ENCODE peak calls at places on chromosomes 12 and 14, in eight cellular contexts. One of them, this sample, is unnamed.

GRCh38 chr14:103880986-103881926 is 33.9 kb upstream of the PPP1R13B start:
- DNase-seq in hippocampal formation: no peak
- DNase-seq in effector memory CD4-positive, alpha-beta T cell: no peak
- DNase-seq in body of pancreas: peak
- DNase-seq in LoVo: no peak
- DNase-seq in substantia nigra: no peak
- DNase-seq in stimulated activated CD4-positive, alpha-beta T cell treated with anti-CD3 and anti-CD28 coated beads, TNF-alpha, amount 100 ng/mL, for 48 hours: no peak
- DNase-seq in GM12865: no peak
- DNase-seq in this sample: no peak

GRCh38 chr12:120798696-120799095 is 73.1 kb downstream of the ACADS start:
- DNase-seq in hippocampal formation: no peak
- DNase-seq in effector memory CD4-positive, alpha-beta T cell: no peak
- DNase-seq in body of pancreas: no peak
- DNase-seq in LoVo: no peak
- DNase-seq in substantia nigra: no peak
- DNase-seq in stimulated activated CD4-positive, alpha-beta T cell treated with anti-CD3 and anti-CD28 coated beads, TNF-alpha, amount 100 ng/mL, for 48 hours: no peak
- DNase-seq in GM12865: peak
- DNase-seq in this sample: no peak

GRCh38 chr12:69583203-69583602 is 2.1 kb upstream of the CCT2 start:
- DNase-seq in hippocampal formation: no peak
- DNase-seq in effector memory CD4-positive, alpha-beta T cell: no peak
- DNase-seq in body of pancreas: no peak
- DNase-seq in LoVo: no peak
- DNase-seq in substantia nigra: no peak
- DNase-seq in stimulated activated CD4-positive, alpha-beta T cell treated with anti-CD3 and anti-CD28 coated beads, TNF-alpha, amount 100 ng/mL, for 48 hours: no peak
- DNase-seq in GM12865: no peak
- DNase-seq in this sample: peak

GRCh38 chr12:93746572-93747168 is 69.5 kb downstream of the CRADD start:
- DNase-seq in hippocampal formation: no peak
- DNase-seq in effector memory CD4-positive, alpha-beta T cell: no peak
- DNase-seq in body of pancreas: no peak
- DNase-seq in LoVo: no peak
- DNase-seq in substantia nigra: no peak
- DNase-seq in stimulated activated CD4-positive, alpha-beta T cell treated with anti-CD3 and anti-CD28 coated beads, TNF-alpha, amount 100 ng/mL, for 48 hours: no peak
- DNase-seq in GM12865: no peak
- DNase-seq in this sample: no peak

GRCh38 chr14:99508896-99509629 is 27.9 kb downstream of the CCNK start:
- DNase-seq in hippocampal formation: no peak
- DNase-seq in effector memory CD4-positive, alpha-beta T cell: no peak
- DNase-seq in body of pancreas: peak
- DNase-seq in LoVo: no peak
- DNase-seq in substantia nigra: no peak
- DNase-seq in stimulated activated CD4-positive, alpha-beta T cell treated with anti-CD3 and anti-CD28 coated beads, TNF-alpha, amount 100 ng/mL, for 48 hours: no peak
- DNase-seq in GM12865: no peak
- DNase-seq in this sample: no peak

GRCh38 chr14:59333668-59334067 is 131.5 kb downstream of the GPR135 start:
- DNase-seq in hippocampal formation: no peak
- DNase-seq in effector memory CD4-positive, alpha-beta T cell: no peak
- DNase-seq in body of pancreas: no peak
- DNase-seq in LoVo: no peak
- DNase-seq in substantia nigra: no peak
- DNase-seq in stimulated activated CD4-positive, alpha-beta T cell treated with anti-CD3 and anti-CD28 coated beads, TNF-alpha, amount 100 ng/mL, for 48 hours: no peak
- DNase-seq in GM12865: no peak
- DNase-seq in this sample: no peak

GRCh38 chr12:16884056-16884455 is 278.1 kb upstream of the LMO3 start:
- DNase-seq in hippocampal formation: no peak
- DNase-seq in effector memory CD4-positive, alpha-beta T cell: no peak
- DNase-seq in body of pancreas: no peak
- DNase-seq in LoVo: no peak
- DNase-seq in substantia nigra: no peak
- DNase-seq in stimulated activated CD4-positive, alpha-beta T cell treated with anti-CD3 and anti-CD28 coated beads, TNF-alpha, amount 100 ng/mL, for 48 hours: no peak
- DNase-seq in GM12865: no peak
- DNase-seq in this sample: no peak

GRCh38 chr12:42539696-42540095 is 49.9 kb downstream of the PRICKLE1 start:
- DNase-seq in hippocampal formation: no peak
- DNase-seq in effector memory CD4-positive, alpha-beta T cell: no peak
- DNase-seq in body of pancreas: no peak
- DNase-seq in LoVo: no peak
- DNase-seq in substantia nigra: no peak
- DNase-seq in stimulated activated CD4-positive, alpha-beta T cell treated with anti-CD3 and anti-CD28 coated beads, TNF-alpha, amount 100 ng/mL, for 48 hours: no peak
- DNase-seq in GM12865: no peak
- DNase-seq in this sample: no peak

GRCh38 chr14:73457050-73457934 is 1.1 kb downstream of the NUMB start:
- DNase-seq in hippocampal formation: peak
- DNase-seq in effector memory CD4-positive, alpha-beta T cell: no peak
- DNase-seq in body of pancreas: no peak
- DNase-seq in LoVo: peak
- DNase-seq in substantia nigra: peak
- DNase-seq in stimulated activated CD4-positive, alpha-beta T cell treated with anti-CD3 and anti-CD28 coated beads, TNF-alpha, amount 100 ng/mL, for 48 hours: no peak
- DNase-seq in GM12865: peak
- DNase-seq in this sample: peak

GRCh38 chr12:82415402-82415801 is 57.1 kb downstream of the METTL25 start:
- DNase-seq in hippocampal formation: no peak
- DNase-seq in effector memory CD4-positive, alpha-beta T cell: no peak
- DNase-seq in body of pancreas: no peak
- DNase-seq in LoVo: no peak
- DNase-seq in substantia nigra: no peak
- DNase-seq in stimulated activated CD4-positive, alpha-beta T cell treated with anti-CD3 and anti-CD28 coated beads, TNF-alpha, amount 100 ng/mL, for 48 hours: no peak
- DNase-seq in GM12865: no peak
- DNase-seq in this sample: peak

GRCh38 chr14:58492044-58492443 is 64.5 kb downstream of the KIAA0586 start:
- DNase-seq in hippocampal formation: no peak
- DNase-seq in effector memory CD4-positive, alpha-beta T cell: no peak
- DNase-seq in body of pancreas: no peak
- DNase-seq in LoVo: no peak
- DNase-seq in substantia nigra: no peak
- DNase-seq in stimulated activated CD4-positive, alpha-beta T cell treated with anti-CD3 and anti-CD28 coated beads, TNF-alpha, amount 100 ng/mL, for 48 hours: no peak
- DNase-seq in GM12865: no peak
- DNase-seq in this sample: no peak

GRCh38 chr12:23055004-23055403 is 430.0 kb downstream of the ETNK1 start:
- DNase-seq in hippocampal formation: no peak
- DNase-seq in effector memory CD4-positive, alpha-beta T cell: no peak
- DNase-seq in body of pancreas: no peak
- DNase-seq in LoVo: peak
- DNase-seq in substantia nigra: no peak
- DNase-seq in stimulated activated CD4-positive, alpha-beta T cell treated with anti-CD3 and anti-CD28 coated beads, TNF-alpha, amount 100 ng/mL, for 48 hours: no peak
- DNase-seq in GM12865: peak
- DNase-seq in this sample: peak

GRCh38 chr12:53500119-53500775 is 836 bp upstream of the TARBP2 start:
- DNase-seq in hippocampal formation: no peak
- DNase-seq in effector memory CD4-positive, alpha-beta T cell: no peak
- DNase-seq in body of pancreas: peak
- DNase-seq in LoVo: no peak
- DNase-seq in substantia nigra: peak
- DNase-seq in stimulated activated CD4-positive, alpha-beta T cell treated with anti-CD3 and anti-CD28 coated beads, TNF-alpha, amount 100 ng/mL, for 48 hours: no peak
- DNase-seq in GM12865: no peak
- DNase-seq in this sample: no peak

GRCh38 chr12:55728185-55728931 is 451 bp downstream of the CD63 start:
- DNase-seq in hippocampal formation: peak
- DNase-seq in effector memory CD4-positive, alpha-beta T cell: no peak
- DNase-seq in body of pancreas: peak
- DNase-seq in LoVo: peak
- DNase-seq in substantia nigra: peak
- DNase-seq in stimulated activated CD4-positive, alpha-beta T cell treated with anti-CD3 and anti-CD28 coated beads, TNF-alpha, amount 100 ng/mL, for 48 hours: no peak
- DNase-seq in GM12865: peak
- DNase-seq in this sample: peak

GRCh38 chr12:14308516-14308915 is 57.0 kb upstream of the ATF7IP start:
- DNase-seq in hippocampal formation: no peak
- DNase-seq in effector memory CD4-positive, alpha-beta T cell: no peak
- DNase-seq in body of pancreas: no peak
- DNase-seq in LoVo: no peak
- DNase-seq in substantia nigra: no peak
- DNase-seq in stimulated activated CD4-positive, alpha-beta T cell treated with anti-CD3 and anti-CD28 coated beads, TNF-alpha, amount 100 ng/mL, for 48 hours: no peak
- DNase-seq in GM12865: no peak
- DNase-seq in this sample: no peak

GRCh38 chr14:59632381-59632780 is 55.8 kb upstream of the CCDC175 start:
- DNase-seq in hippocampal formation: no peak
- DNase-seq in effector memory CD4-positive, alpha-beta T cell: no peak
- DNase-seq in body of pancreas: peak
- DNase-seq in LoVo: peak
- DNase-seq in substantia nigra: no peak
- DNase-seq in stimulated activated CD4-positive, alpha-beta T cell treated with anti-CD3 and anti-CD28 coated beads, TNF-alpha, amount 100 ng/mL, for 48 hours: peak
- DNase-seq in GM12865: peak
- DNase-seq in this sample: peak

GRCh38 chr12:116441292-116441691 is 117.9 kb upstream of the MAP1LC3B2 start:
- DNase-seq in hippocampal formation: peak
- DNase-seq in effector memory CD4-positive, alpha-beta T cell: no peak
- DNase-seq in body of pancreas: no peak
- DNase-seq in LoVo: no peak
- DNase-seq in substantia nigra: no peak
- DNase-seq in stimulated activated CD4-positive, alpha-beta T cell treated with anti-CD3 and anti-CD28 coated beads, TNF-alpha, amount 100 ng/mL, for 48 hours: no peak
- DNase-seq in GM12865: no peak
- DNase-seq in this sample: no peak

GRCh38 chr12:30622509-30622908 is 73.2 kb downstream of the IPO8 start:
- DNase-seq in hippocampal formation: no peak
- DNase-seq in effector memory CD4-positive, alpha-beta T cell: no peak
- DNase-seq in body of pancreas: no peak
- DNase-seq in LoVo: peak
- DNase-seq in substantia nigra: no peak
- DNase-seq in stimulated activated CD4-positive, alpha-beta T cell treated with anti-CD3 and anti-CD28 coated beads, TNF-alpha, amount 100 ng/mL, for 48 hours: no peak
- DNase-seq in GM12865: peak
- DNase-seq in this sample: no peak

GRCh38 chr14:44392984-44393383 is 114.1 kb downstream of the FSCB start:
- DNase-seq in hippocampal formation: no peak
- DNase-seq in effector memory CD4-positive, alpha-beta T cell: no peak
- DNase-seq in body of pancreas: no peak
- DNase-seq in LoVo: no peak
- DNase-seq in substantia nigra: no peak
- DNase-seq in stimulated activated CD4-positive, alpha-beta T cell treated with anti-CD3 and anti-CD28 coated beads, TNF-alpha, amount 100 ng/mL, for 48 hours: no peak
- DNase-seq in GM12865: no peak
- DNase-seq in this sample: no peak

GRCh38 chr14:83909507-83909906 is 1620.4 kb upstream of the FLRT2 start:
- DNase-seq in hippocampal formation: no peak
- DNase-seq in effector memory CD4-positive, alpha-beta T cell: no peak
- DNase-seq in body of pancreas: no peak
- DNase-seq in LoVo: no peak
- DNase-seq in substantia nigra: no peak
- DNase-seq in stimulated activated CD4-positive, alpha-beta T cell treated with anti-CD3 and anti-CD28 coated beads, TNF-alpha, amount 100 ng/mL, for 48 hours: no peak
- DNase-seq in GM12865: no peak
- DNase-seq in this sample: no peak

GRCh38 chr12:34297126-34297789 is 275.0 kb downstream of the ALG10 start:
- DNase-seq in hippocampal formation: no peak
- DNase-seq in effector memory CD4-positive, alpha-beta T cell: no peak
- DNase-seq in body of pancreas: no peak
- DNase-seq in LoVo: no peak
- DNase-seq in substantia nigra: no peak
- DNase-seq in stimulated activated CD4-positive, alpha-beta T cell treated with anti-CD3 and anti-CD28 coated beads, TNF-alpha, amount 100 ng/mL, for 48 hours: no peak
- DNase-seq in GM12865: no peak
- DNase-seq in this sample: no peak

GRCh38 chr14:77027538-77028383 is 747 bp downstream of the IRF2BPL start:
- DNase-seq in hippocampal formation: peak
- DNase-seq in effector memory CD4-positive, alpha-beta T cell: peak
- DNase-seq in body of pancreas: peak
- DNase-seq in LoVo: peak
- DNase-seq in substantia nigra: peak
- DNase-seq in stimulated activated CD4-positive, alpha-beta T cell treated with anti-CD3 and anti-CD28 coated beads, TNF-alpha, amount 100 ng/mL, for 48 hours: no peak
- DNase-seq in GM12865: peak
- DNase-seq in this sample: peak

GRCh38 chr14:53668861-53669260 is 287.8 kb downstream of the BMP4 start:
- DNase-seq in hippocampal formation: no peak
- DNase-seq in effector memory CD4-positive, alpha-beta T cell: no peak
- DNase-seq in body of pancreas: no peak
- DNase-seq in LoVo: no peak
- DNase-seq in substantia nigra: no peak
- DNase-seq in stimulated activated CD4-positive, alpha-beta T cell treated with anti-CD3 and anti-CD28 coated beads, TNF-alpha, amount 100 ng/mL, for 48 hours: no peak
- DNase-seq in GM12865: no peak
- DNase-seq in this sample: no peak

GRCh38 chr12:89470741-89471504 is 53.7 kb downstream of the GALNT4 start:
- DNase-seq in hippocampal formation: no peak
- DNase-seq in effector memory CD4-positive, alpha-beta T cell: no peak
- DNase-seq in body of pancreas: no peak
- DNase-seq in LoVo: peak
- DNase-seq in substantia nigra: no peak
- DNase-seq in stimulated activated CD4-positive, alpha-beta T cell treated with anti-CD3 and anti-CD28 coated beads, TNF-alpha, amount 100 ng/mL, for 48 hours: no peak
- DNase-seq in GM12865: peak
- DNase-seq in this sample: peak

GRCh38 chr14:59342516-59343484 is 122.4 kb downstream of the GPR135 start:
- DNase-seq in hippocampal formation: no peak
- DNase-seq in effector memory CD4-positive, alpha-beta T cell: no peak
- DNase-seq in body of pancreas: peak
- DNase-seq in LoVo: no peak
- DNase-seq in substantia nigra: no peak
- DNase-seq in stimulated activated CD4-positive, alpha-beta T cell treated with anti-CD3 and anti-CD28 coated beads, TNF-alpha, amount 100 ng/mL, for 48 hours: no peak
- DNase-seq in GM12865: no peak
- DNase-seq in this sample: peak

GRCh38 chr14:36866867-36867266 is 205.2 kb downstream of the PAX9 start:
- DNase-seq in hippocampal formation: no peak
- DNase-seq in effector memory CD4-positive, alpha-beta T cell: no peak
- DNase-seq in body of pancreas: no peak
- DNase-seq in LoVo: no peak
- DNase-seq in substantia nigra: no peak
- DNase-seq in stimulated activated CD4-positive, alpha-beta T cell treated with anti-CD3 and anti-CD28 coated beads, TNF-alpha, amount 100 ng/mL, for 48 hours: no peak
- DNase-seq in GM12865: peak
- DNase-seq in this sample: no peak

GRCh38 chr14:76293923-76294322 is 82.0 kb upstream of the ESRRB start:
- DNase-seq in hippocampal formation: no peak
- DNase-seq in effector memory CD4-positive, alpha-beta T cell: no peak
- DNase-seq in body of pancreas: peak
- DNase-seq in LoVo: no peak
- DNase-seq in substantia nigra: no peak
- DNase-seq in stimulated activated CD4-positive, alpha-beta T cell treated with anti-CD3 and anti-CD28 coated beads, TNF-alpha, amount 100 ng/mL, for 48 hours: no peak
- DNase-seq in GM12865: no peak
- DNase-seq in this sample: peak

GRCh38 chr14:87076146-87076545 is 916.8 kb downstream of the GALC start:
- DNase-seq in hippocampal formation: no peak
- DNase-seq in effector memory CD4-positive, alpha-beta T cell: no peak
- DNase-seq in body of pancreas: no peak
- DNase-seq in LoVo: no peak
- DNase-seq in substantia nigra: no peak
- DNase-seq in stimulated activated CD4-positive, alpha-beta T cell treated with anti-CD3 and anti-CD28 coated beads, TNF-alpha, amount 100 ng/mL, for 48 hours: no peak
- DNase-seq in GM12865: no peak
- DNase-seq in this sample: no peak

GRCh38 chr14:104820669-104821228 is 19.8 kb downstream of the ZBTB42 start:
- DNase-seq in hippocampal formation: no peak
- DNase-seq in effector memory CD4-positive, alpha-beta T cell: no peak
- DNase-seq in body of pancreas: peak
- DNase-seq in LoVo: no peak
- DNase-seq in substantia nigra: no peak
- DNase-seq in stimulated activated CD4-positive, alpha-beta T cell treated with anti-CD3 and anti-CD28 coated beads, TNF-alpha, amount 100 ng/mL, for 48 hours: no peak
- DNase-seq in GM12865: no peak
- DNase-seq in this sample: peak

GRCh38 chr14:21672116-21672515 is 1.5 kb downstream of the OR4E1 start:
- DNase-seq in hippocampal formation: no peak
- DNase-seq in effector memory CD4-positive, alpha-beta T cell: no peak
- DNase-seq in body of pancreas: no peak
- DNase-seq in LoVo: no peak
- DNase-seq in substantia nigra: no peak
- DNase-seq in stimulated activated CD4-positive, alpha-beta T cell treated with anti-CD3 and anti-CD28 coated beads, TNF-alpha, amount 100 ng/mL, for 48 hours: no peak
- DNase-seq in GM12865: no peak
- DNase-seq in this sample: no peak

GRCh38 chr12:21776242-21776641 is 1.7 kb upstream of the KCNJ8 start:
- DNase-seq in hippocampal formation: no peak
- DNase-seq in effector memory CD4-positive, alpha-beta T cell: no peak
- DNase-seq in body of pancreas: no peak
- DNase-seq in LoVo: no peak
- DNase-seq in substantia nigra: no peak
- DNase-seq in stimulated activated CD4-positive, alpha-beta T cell treated with anti-CD3 and anti-CD28 coated beads, TNF-alpha, amount 100 ng/mL, for 48 hours: no peak
- DNase-seq in GM12865: no peak
- DNase-seq in this sample: no peak

This sample was measured in Calu3.